ENCODE peak calls at places on chromosomes 16 and 17, in four cellular contexts. S, E, J and B are unnamed samples.

GRCh38 chr17:64145751-64146417 is 15.9 kb upstream of the ERN1 start:
- DNase-seq in S (peak; percentile 91), J (peak; percentile 91), E (peak; percentile 89), B (peak; percentile 95)

GRCh38 chr17:41360291-41360995 is 9.2 kb downstream of the KRT33B start:
- DNase-seq in E (no peak), J (no peak), S (no peak), B (no peak)

GRCh38 chr16:70746040-70746707 is 54.8 kb downstream of the VAC14 start:
- DNase-seq in J (no peak), S (no peak), E (no peak), B (no peak)

GRCh38 chr17:61452301-61453290 is at the start of gene TBX4:
- DNase-seq in S (no peak), E (no peak), J (no peak), B (no peak)

GRCh38 chr17:8189041-8189710 is 804 bp downstream of the BORCS6 start:
- DNase-seq in S (no peak), J (no peak), E (no peak), B (no peak)

GRCh38 chr17:59762826-59763374 is 55.4 kb downstream of the VMP1 start:
- DNase-seq in S (no peak), J (no peak), E (no peak), B (no peak)

GRCh38 chr16:7398536-7398935 is 65.9 kb downstream of the RBFOX1 start:
- DNase-seq in S (no peak), J (no peak), E (no peak), B (no peak)

GRCh38 chr17:76000016-76000754 is 470 bp upstream of the CDK3 start:
- DNase-seq in E (peak; percentile 75), J (peak; percentile 63), S (peak; percentile 49), B (no peak)

GRCh38 chr17:35896011-35896587 is 15.9 kb upstream of the CCL5 start:
- DNase-seq in J (no peak), E (no peak), S (no peak), B (peak; percentile 93)

GRCh38 chr17:21842332-21843317 is 150.3 kb downstream of the KCNJ18 start:
- DNase-seq in S (no peak), J (no peak), E (no peak), B (no peak)

GRCh38 chr17:73232587-73233373 is 28.9 kb downstream of the CPSF4L start:
- DNase-seq in S (no peak), E (no peak), J (no peak), B (no peak)

GRCh38 chr16:68707341-68708152 is 29.5 kb upstream of the CDH1 start:
- DNase-seq in J (no peak), E (no peak), S (no peak), B (no peak)

GRCh38 chr16:57643166-57643813 is 14.9 kb downstream of the ADGRG1 start:
- DNase-seq in E (no peak), S (no peak), J (no peak), B (no peak)

GRCh38 chr16:89009343-89010209 is 32.6 kb upstream of the CBFA2T3 start:
- DNase-seq in E (no peak), J (no peak), S (no peak), B (peak; percentile 18)

GRCh38 chr17:48814504-48814903 is 2.5 kb downstream of the TTLL6 start:
- DNase-seq in E (peak; percentile 52), S (peak; percentile 42), J (peak; percentile 52), B (peak; percentile 15)